ENCODE peak calls at places on chromosomes 6 and 20, in six cellular contexts. G, K, Y, Z, A and E are unnamed samples.

GRCh38 chr6:35018746-35019145 is 122.4 kb downstream of the TCP11 start:
- DNase-seq in G (no peak), K (peak; percentile 14), Y (no peak), Z (no peak), A (no peak), E (no peak)

GRCh38 chr6:99073223-99073622 is 125.5 kb upstream of the FBXL4 start:
- DNase-seq in G (no peak), K (no peak), Y (no peak), Z (no peak), A (no peak), E (no peak)

GRCh38 chr20:37727247-37727956 is 33.6 kb downstream of the CTNNBL1 start:
- DNase-seq in G (no peak), K (peak; percentile 73), Y (peak; percentile 48), Z (peak; percentile 27), A (no peak), E (no peak)

GRCh38 chr6:134223761-134224445 is 94.0 kb downstream of the SGK1 start:
- DNase-seq in G (no peak), K (no peak), Y (peak; percentile 71), Z (peak; percentile 55), A (no peak), E (no peak)

GRCh38 chr6:37860226-37860839 is 40.8 kb downstream of the ZFAND3 start:
- DNase-seq in G (no peak), K (peak; percentile 52), Y (peak; percentile 76), Z (peak; percentile 49), A (no peak), E (no peak)

GRCh38 chr20:47360489-47361267 is 4.2 kb upstream of the ZMYND8 start:
- DNase-seq in G (peak; percentile 91), K (peak; percentile 87), Y (peak; percentile 80), Z (peak; percentile 98), A (peak; percentile 78), E (peak; percentile 34)

GRCh38 chr6:24581084-24581669 is 64.8 kb downstream of the KIAA0319 start:
- DNase-seq in G (no peak), K (peak; percentile 95), Y (peak; percentile 77), Z (peak; percentile 41), A (peak; percentile 63), E (peak; percentile 72)

GRCh38 chr6:61134028-61134427 is 1152.0 kb downstream of the KHDRBS2 start:
- DNase-seq in G (no peak), K (no peak), Y (no peak), Z (no peak), A (no peak), E (no peak)

GRCh38 chr6:43833223-43833995 is 63.4 kb downstream of the VEGFA start:
- DNase-seq in G (no peak), K (no peak), Y (no peak), Z (peak; percentile 42), A (no peak), E (no peak)

GRCh38 chr6:53691667-53692133 is 26.1 kb upstream of the KLHL31 start:
- DNase-seq in G (no peak), K (no peak), Y (peak; percentile 2), Z (no peak), A (no peak), E (no peak)

GRCh38 chr6:31128093-31128676 is 7.9 kb upstream of the CDSN start:
- DNase-seq in G (no peak), K (peak; percentile 93), Y (peak; percentile 57), Z (no peak), A (peak; percentile 34), E (peak; percentile 9)

GRCh38 chr6:103798166-103798565 is 1061.6 kb downstream of the HACE1 start:
- DNase-seq in G (no peak), K (no peak), Y (no peak), Z (no peak), A (no peak), E (no peak)

GRCh38 chr6:157860505-157860991 is 37.5 kb downstream of the SNX9 start:
- DNase-seq in G (no peak), K (no peak), Y (no peak), Z (peak; percentile 62), A (no peak), E (no peak)

GRCh38 chr20:36541227-36542018 is at the start of gene MYL9:
- DNase-seq in G (peak; percentile 99), K (peak; percentile 88), Y (peak; percentile 90), Z (peak; percentile 81), A (peak; percentile 94), E (no peak)

GRCh38 chr6:165774903-165775608 is 112.0 kb upstream of the PDE10A start:
- DNase-seq in G (no peak), K (peak; percentile 56), Y (no peak), Z (peak; percentile 31), A (no peak), E (no peak)

GRCh38 chr20:51456511-51457280 is 85.8 kb downstream of the NFATC2 start:
- DNase-seq in G (peak; percentile 89), K (peak; percentile 82), Y (peak; percentile 97), Z (peak; percentile 95), A (peak; percentile 97), E (peak; percentile 90)

GRCh38 chr6:162371133-162371532 is 356.4 kb downstream of the PRKN start:
- DNase-seq in G (no peak), K (peak; percentile 59), Y (peak; percentile 13), Z (no peak), A (no peak), E (no peak)

GRCh38 chr6:146968041-146968760 is 236.0 kb upstream of the STXBP5 start:
- DNase-seq in G (no peak), K (no peak), Y (peak; percentile 93), Z (peak; percentile 84), A (no peak), E (no peak)

GRCh38 chr20:3390759-3391500 is 16.5 kb downstream of the DNAAF9 start:
- DNase-seq in G (no peak), K (no peak), Y (no peak), Z (no peak), A (no peak), E (no peak)

GRCh38 chr6:36977470-36977941 is 8.5 kb downstream of the MTCH1 start:
- DNase-seq in G (peak; percentile 66), K (peak; percentile 71), Y (peak; percentile 46), Z (no peak), A (no peak), E (no peak)

GRCh38 chr6:1838604-1839003 is 228.9 kb downstream of the FOXC1 start:
- DNase-seq in G (no peak), K (no peak), Y (peak; percentile 20), Z (peak; percentile 79), A (no peak), E (no peak)

GRCh38 chr6:124670801-124671200 is 291.4 kb upstream of the RNF217 start:
- DNase-seq in G (no peak), K (no peak), Y (no peak), Z (no peak), A (no peak), E (no peak)

GRCh38 chr20:50815162-50815989 is 20.5 kb downstream of the BCAS4 start:
- DNase-seq in G (no peak), K (no peak), Y (peak; percentile 60), Z (peak; percentile 81), A (no peak), E (no peak)

GRCh38 chr6:137341721-137342195 is 122.6 kb upstream of the IFNGR1 start:
- DNase-seq in G (peak; percentile 14), K (peak; percentile 67), Y (peak; percentile 65), Z (no peak), A (no peak), E (peak; percentile 35)

GRCh38 chr6:47301441-47301840 is 8.3 kb downstream of the TNFRSF21 start:
- DNase-seq in G (no peak), K (no peak), Y (no peak), Z (no peak), A (no peak), E (no peak)

GRCh38 chr6:47306887-47307286 is 2.8 kb downstream of the TNFRSF21 start:
- DNase-seq in G (no peak), K (no peak), Y (peak; percentile 7), Z (peak; percentile 29), A (no peak), E (no peak)

GRCh38 chr6:47302043-47302442 is 7.7 kb downstream of the TNFRSF21 start:
- DNase-seq in G (no peak), K (no peak), Y (no peak), Z (no peak), A (no peak), E (no peak)

GRCh38 chr6:47303383-47303782 is 6.3 kb downstream of the TNFRSF21 start:
- DNase-seq in G (no peak), K (no peak), Y (no peak), Z (no peak), A (no peak), E (no peak)

GRCh38 chr6:47303861-47304260 is 5.8 kb downstream of the TNFRSF21 start:
- DNase-seq in G (no peak), K (no peak), Y (no peak), Z (no peak), A (no peak), E (no peak)
- H3K27ac ChIP-seq in G (no peak overlapping the region), K (no peak overlapping the region), Y (no peak overlapping the region), Z (no peak overlapping the region), A (no peak overlapping the region), E (no peak overlapping the region)

GRCh38 chr6:3386374-3386857 is 70.4 kb downstream of the SLC22A23 start:
- DNase-seq in G (peak; percentile 67), K (no peak), Y (no peak), Z (no peak), A (no peak), E (peak; percentile 96)
- H3K27ac ChIP-seq in G (no peak overlapping the region), K (no peak overlapping the region), Y (no peak overlapping the region), Z (no peak overlapping the region), A (peak overlapping the region; percentile 57), E (peak overlapping the region; percentile 99)

DNA sequence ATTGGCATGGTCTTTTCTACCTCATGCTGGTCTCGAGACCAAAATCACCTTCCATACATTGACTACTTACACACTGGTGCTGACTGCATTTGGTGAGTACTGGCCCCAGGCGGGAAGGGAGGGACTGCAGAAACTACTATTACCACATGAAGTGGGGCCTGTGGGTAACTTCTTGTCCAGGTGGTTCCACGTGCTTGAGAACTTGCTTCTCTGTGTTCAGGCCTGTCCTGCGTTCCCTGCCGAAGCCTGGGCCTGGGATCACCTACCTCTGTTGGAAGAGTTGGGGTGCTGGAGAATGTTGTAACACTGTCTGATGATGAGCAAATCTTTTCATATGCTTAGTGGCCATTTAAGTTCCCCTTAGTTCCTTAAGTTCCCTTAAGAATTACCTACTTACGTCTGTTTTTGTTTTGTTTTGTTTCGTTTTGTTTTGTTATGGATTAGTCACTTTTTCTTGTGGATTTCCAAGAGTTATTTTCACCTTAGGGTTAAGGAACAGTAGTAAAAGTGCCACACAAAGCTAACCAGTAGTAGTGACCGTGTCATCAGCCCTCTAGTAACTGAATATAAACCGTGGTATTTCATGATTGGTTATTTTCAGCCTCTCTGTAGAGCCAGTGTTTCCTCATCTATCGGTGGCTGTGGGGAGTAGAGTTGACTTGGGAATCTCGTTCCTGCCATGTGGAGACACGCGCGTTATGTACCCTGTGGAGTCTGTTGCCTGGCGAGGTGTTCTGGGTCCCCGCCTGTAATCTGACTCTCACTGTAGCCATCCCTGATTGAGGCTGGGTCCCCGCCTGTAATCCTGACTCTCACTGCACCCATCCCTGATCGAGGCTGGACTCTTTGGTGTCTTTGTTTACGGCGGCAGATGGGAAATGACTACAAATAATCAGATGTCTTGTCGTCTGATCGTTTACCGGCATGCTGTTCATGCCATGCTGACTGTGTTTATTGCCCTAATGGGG is 154.2 kb downstream of the DTNBP1 start:
- DNase-seq in G (no peak), K (peak; percentile 59), Y (no peak), Z (no peak), A (no peak), E (no peak)
- H3K27ac ChIP-seq in G (no peak overlapping the region), K (no peak overlapping the region), Y (no peak overlapping the region), Z (no peak overlapping the region), A (no peak overlapping the region), E (no peak overlapping the region)

DNA sequence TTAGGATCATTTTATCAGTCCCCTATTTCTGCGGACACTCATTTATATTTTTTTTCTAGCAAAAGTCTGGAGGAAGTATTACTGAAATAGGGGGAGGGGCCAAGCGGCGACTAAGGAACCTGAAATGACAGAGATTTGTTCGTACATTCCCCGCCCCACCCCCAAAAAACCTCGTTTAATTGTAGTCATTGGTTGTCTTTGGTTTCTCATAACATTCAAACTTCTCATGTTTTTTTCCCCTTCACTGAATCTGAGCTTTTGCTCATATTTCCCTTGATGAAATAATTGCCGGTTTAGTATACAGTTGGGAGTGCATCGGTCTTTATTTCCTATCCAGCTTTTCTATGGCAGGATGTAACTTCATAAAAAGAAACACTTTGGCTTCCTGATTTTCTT is 776 bp upstream of the FYN start:
- DNase-seq in G (no peak), K (no peak), Y (peak; percentile 60), Z (peak; percentile 35), A (no peak), E (no peak)
- H3K27ac ChIP-seq in G (peak overlapping the region; percentile 22), K (peak overlapping the region; percentile 81), Y (peak overlapping the region; percentile 77), Z (peak overlapping the region; percentile 61), A (no peak overlapping the region), E (peak overlapping the region; percentile 47)